ENCODE peak calls at places on chromosomes 11 and 22, in nine cellular contexts. G is GM10248, W is CD14-positive monocyte, Y is HFF-Myc, S is esophagus squamous epithelium, B is H1, Q is GM23338, F is astrocyte, A is AG04450. D is an unnamed sample.

GRCh38 chr22:24588756-24589481 is 4.0 kb downstream of the LRRC75B start:
- DNase-seq in G (no peak), W (no peak), Y (no peak), S (no peak), B (no peak), Q (no peak), F (no peak), A (no peak), D (no peak)

GRCh38 chr11:108494182-108494581 is 4.0 kb downstream of the POGLUT3 start:
- DNase-seq in G (no peak), W (no peak), Y (no peak), S (no peak), B (no peak), Q (no peak), F (no peak), A (no peak), D (no peak)

GRCh38 chr11:126408496-126408895 is 53.0 kb downstream of the ST3GAL4 start:
- DNase-seq in G (no peak), W (no peak), Y (no peak), S (no peak), B (no peak), Q (no peak), F (no peak), A (no peak), D (no peak)

GRCh38 chr11:76075699-76076098 is 130.6 kb downstream of the WNT11 start:
- DNase-seq in G (no peak), W (no peak), Y (no peak), S (no peak), B (no peak), Q (no peak), F (no peak), A (no peak), D (no peak)

GRCh38 chr11:23903044-23903704 is 593.7 kb upstream of the LUZP2 start:
- DNase-seq in G (no peak), W (no peak), Y (peak), S (no peak), B (no peak), Q (no peak), F (peak), A (peak), D (no peak)

GRCh38 chr11:18490736-18491485 is 35.3 kb downstream of the LDHAL6A start:
- DNase-seq in G (no peak), W (no peak), Y (no peak), S (no peak), B (no peak), Q (no peak), F (no peak), A (no peak), D (no peak)

GRCh38 chr11:126194121-126194543 is 17.3 kb downstream of the RPUSD4 start:
- DNase-seq in G (no peak), W (no peak), Y (no peak), S (no peak), B (peak), Q (peak), F (no peak), A (no peak), D (no peak)

GRCh38 chr11:129384415-129384814 is 8.8 kb downstream of the BARX2 start:
- DNase-seq in G (no peak), W (no peak), Y (no peak), S (no peak), B (no peak), Q (no peak), F (no peak), A (no peak), D (no peak)

GRCh38 chr11:112965601-112966125 is 4.4 kb downstream of the NCAM1 start:
- DNase-seq in G (no peak), W (no peak), Y (no peak), S (no peak), B (no peak), Q (no peak), F (no peak), A (no peak), D (no peak)

GRCh38 chr11:110903830-110904229 is 191.6 kb upstream of the ARHGAP20 start:
- DNase-seq in G (no peak), W (no peak), Y (peak), S (no peak), B (no peak), Q (no peak), F (peak), A (no peak), D (no peak)

GRCh38 chr22:50136431-50137047 is 34.0 kb upstream of the PANX2 start:
- DNase-seq in G (no peak), W (no peak), Y (no peak), S (no peak), B (no peak), Q (no peak), F (no peak), A (no peak), D (no peak)

GRCh38 chr11:69169479-69169878 is 13.7 kb downstream of the SMIM38 start:
- DNase-seq in G (no peak), W (no peak), Y (no peak), S (no peak), B (no peak), Q (no peak), F (no peak), A (no peak), D (no peak)

GRCh38 chr11:122099345-122100045 is 16.5 kb downstream of the BLID start:
- DNase-seq in G (no peak), W (no peak), Y (no peak), S (no peak), B (no peak), Q (no peak), F (peak), A (no peak), D (no peak)

GRCh38 chr11:61150656-61151544 is 10.3 kb downstream of the VPS37C start:
- DNase-seq in G (no peak), W (peak), Y (no peak), S (no peak), B (no peak), Q (peak), F (no peak), A (no peak), D (no peak)

GRCh38 chr11:65013130-65013691 is 749 bp upstream of the ARL2 start:
- DNase-seq in G (peak), W (peak), Y (peak), S (no peak), B (peak), Q (peak), F (no peak), A (peak), D (no peak)

GRCh38 chr11:65017927-65018326 is 4.0 kb downstream of the ARL2 start:
- DNase-seq in G (no peak), W (no peak), Y (no peak), S (no peak), B (no peak), Q (no peak), F (no peak), A (no peak), D (no peak)

GRCh38 chr11:65016705-65017104 is 2.7 kb downstream of the ARL2 start:
- DNase-seq in G (no peak), W (no peak), Y (no peak), S (no peak), B (no peak), Q (peak), F (no peak), A (no peak), D (no peak)

GRCh38 chr11:65014146-65014960 is at the start of gene ARL2:
- DNase-seq in G (peak), W (peak), Y (no peak), S (peak), B (peak), Q (no peak), F (no peak), A (no peak), D (no peak)

DNA sequence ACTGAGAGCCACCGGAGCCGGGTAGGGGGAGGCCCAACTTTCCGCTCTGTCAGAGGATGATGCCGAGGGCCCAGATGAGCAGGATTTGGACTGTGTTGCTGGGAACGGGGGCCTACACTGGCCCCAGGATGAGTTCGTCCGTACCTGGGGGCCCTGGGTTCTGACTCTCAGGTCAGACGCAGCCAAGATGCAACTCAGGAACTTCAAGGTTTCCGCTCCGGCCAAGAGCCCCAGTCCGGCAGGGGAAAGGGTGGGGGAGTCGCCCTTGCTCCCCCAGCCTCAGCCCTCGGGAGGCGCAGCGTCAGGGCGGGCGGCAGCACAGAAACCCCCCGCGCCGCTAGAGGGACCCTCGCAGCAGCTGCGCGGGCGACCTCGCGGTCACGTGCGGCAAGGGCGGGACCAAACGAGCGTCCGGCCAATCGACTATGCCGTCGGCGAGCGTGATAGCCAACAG is 241 bp upstream of the ARL2 start:
- DNase-seq in G (peak), W (peak), Y (peak), S (peak), B (no peak), Q (peak), F (peak), A (peak), D (peak)
- TF ChIP-seq CTCF in G (peak), W (peak), Y (no peak), S (no peak), B (peak), Q (peak), F (peak), A (no peak), D (peak)

DNA sequence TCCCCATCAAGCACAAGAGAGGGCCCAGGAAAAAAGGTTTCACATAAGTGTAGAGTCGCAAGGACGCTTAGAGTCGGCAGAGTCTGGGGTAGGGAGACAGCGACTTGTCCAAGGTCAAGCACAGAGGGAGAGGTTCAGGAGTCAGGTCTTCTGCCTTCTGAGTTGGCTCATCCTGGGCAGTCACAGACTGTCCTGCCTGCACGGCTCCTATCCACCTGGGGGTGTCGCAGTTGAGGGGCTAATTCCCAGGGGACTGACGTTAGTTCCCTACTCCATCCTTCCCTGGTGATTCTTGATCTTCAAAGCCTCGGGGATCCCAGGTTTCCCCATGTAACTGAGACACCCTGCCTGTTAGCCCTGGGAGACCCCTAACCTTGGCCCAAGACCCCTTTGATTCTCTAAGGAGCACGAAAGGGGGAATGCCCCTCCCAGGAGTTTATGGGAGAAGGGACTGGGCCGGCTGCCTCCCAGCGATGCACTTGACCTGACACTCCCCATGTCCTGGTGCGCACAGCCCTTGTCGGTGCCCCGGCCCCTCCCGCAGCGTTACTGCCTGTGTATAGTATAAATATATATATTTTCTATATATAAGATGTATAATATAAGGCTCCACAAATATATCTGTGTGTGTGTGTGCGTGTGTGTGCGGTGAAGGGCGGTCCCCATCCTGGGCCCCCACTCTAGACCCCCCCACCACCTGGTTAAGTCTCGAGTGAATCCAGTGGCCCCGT is 14.7 kb upstream of the TAB1 start:
- DNase-seq in G (peak), W (no peak), Y (no peak), S (no peak), B (peak), Q (peak), F (no peak), A (no peak), D (no peak)
- TF ChIP-seq CTCF in G (no peak), W (no peak), Y (peak), S (peak), B (peak), Q (peak), F (peak), A (peak), D (peak)

GRCh38 chr22:35034963-35035362 is 31.0 kb upstream of the ISX start:
- DNase-seq in G (no peak), W (no peak), Y (no peak), S (no peak), B (no peak), Q (no peak), F (no peak), A (no peak), D (no peak)

GRCh38 chr22:35032571-35032970 is 33.4 kb upstream of the ISX start:
- DNase-seq in G (no peak), W (no peak), Y (no peak), S (no peak), B (no peak), Q (no peak), F (no peak), A (no peak), D (no peak)

GRCh38 chr22:35039625-35040024 is 26.3 kb upstream of the ISX start:
- DNase-seq in G (no peak), W (no peak), Y (no peak), S (no peak), B (no peak), Q (no peak), F (no peak), A (no peak), D (no peak)

GRCh38 chr22:35033635-35034296 is 32.2 kb upstream of the ISX start:
- DNase-seq in G (no peak), W (no peak), Y (no peak), S (no peak), B (no peak), Q (no peak), F (no peak), A (no peak), D (peak)

GRCh38 chr22:35037089-35037488 is 28.9 kb upstream of the ISX start:
- DNase-seq in G (no peak), W (no peak), Y (no peak), S (no peak), B (peak), Q (peak), F (no peak), A (no peak), D (no peak)
- TF ChIP-seq CTCF in G (peak), W (no peak), Y (no peak), S (no peak), B (peak), Q (peak), F (no peak), A (no peak), D (peak)

DNA sequence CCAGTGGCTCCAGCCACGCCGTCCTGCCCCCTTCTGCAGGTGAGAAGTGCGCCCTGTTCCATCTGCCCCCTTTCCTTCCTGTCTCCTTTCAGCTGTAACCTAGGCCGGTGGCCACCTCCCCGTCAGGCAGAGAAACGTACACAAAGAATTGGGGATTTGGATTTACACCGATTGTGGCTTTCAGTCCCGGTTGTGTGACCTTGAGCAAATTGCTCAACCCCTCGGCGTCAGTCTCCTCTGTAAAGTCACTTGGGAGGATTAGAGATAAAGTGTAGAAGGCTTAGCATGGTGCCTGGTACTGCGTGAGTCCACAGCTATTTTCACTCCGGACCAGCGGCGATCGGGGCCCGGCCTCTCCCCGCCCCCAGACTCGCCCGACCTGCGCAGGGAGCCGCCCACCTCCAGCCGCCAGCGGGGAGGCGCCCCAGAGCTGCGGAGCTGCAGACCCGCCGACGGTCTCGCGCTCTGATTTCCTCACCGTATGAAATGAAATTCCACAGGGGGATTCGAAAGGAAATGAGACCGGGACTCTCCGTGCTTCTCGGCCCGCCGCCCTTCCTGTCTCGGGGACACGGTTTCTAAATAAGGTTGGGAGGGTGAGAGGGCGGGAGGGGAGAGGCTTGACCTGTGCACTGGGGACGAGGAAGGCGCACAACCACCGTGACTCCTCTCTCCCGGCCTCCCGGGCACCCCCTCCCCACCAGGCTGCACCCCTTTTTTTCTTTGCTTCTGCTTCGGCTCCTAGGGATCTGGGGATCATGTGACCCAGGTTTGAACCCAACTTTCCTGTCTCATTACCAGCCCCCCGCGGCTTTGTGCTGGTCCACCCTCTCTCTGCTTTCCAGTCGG is 703 bp upstream of the FZD4 start:
- DNase-seq in G (peak), W (no peak), Y (peak), S (no peak), B (peak), Q (peak), F (peak), A (no peak), D (peak)
- TF ChIP-seq CTCF in G (peak), W (no peak), Y (no peak), S (peak), B (peak), Q (peak), F (no peak), A (peak), D (peak)

GRCh38 chr11:118870396-118871343 is 13.0 kb upstream of the CXCR5 start:
- DNase-seq in G (peak), W (no peak), Y (no peak), S (no peak), B (peak), Q (peak), F (no peak), A (no peak), D (peak)
- TF ChIP-seq CTCF in G (no peak), W (no peak), Y (peak), S (no peak), B (no peak), Q (no peak), F (no peak), A (peak), D (no peak)